ENCODE peak calls at places on chromosomes 3 and 15, in six cellular contexts. C is IMR-90, D is trophoblast cell, O is H9, H is mesenchymal stem cell, T is H1. A is an unnamed sample. For H3K79me1, the result is how much of the 10 kb centered on the place peaks cover.

GRCh38 chr3:45864760-45865567 is 21.4 kb upstream of the CCR9 start:
- DNase-seq in C (no peak), D (no peak), O (no peak), H (no peak), T (no peak), A (no peak)

GRCh38 chr3:170007031-170007663 is 30.6 kb upstream of the GPR160 start:
- DNase-seq in C (peak), D (no peak), O (no peak), H (peak), T (no peak), A (no peak)

GRCh38 chr3:127747751-127748521 is 74.4 kb downstream of the MGLL start:
- DNase-seq in C (peak), D (no peak), O (no peak), H (peak), T (no peak), A (no peak)

GRCh38 chr3:180564676-180565075 is 37.3 kb upstream of the TTC14 start:
- DNase-seq in C (no peak), D (no peak), O (no peak), H (no peak), T (no peak), A (no peak)

GRCh38 chr3:186141776-186142175 is 32.9 kb upstream of the ETV5 start:
- DNase-seq in C (no peak), D (no peak), O (no peak), H (no peak), T (no peak), A (no peak)

GRCh38 chr3:47705391-47705790 is 76.3 kb downstream of the SMARCC1 start:
- DNase-seq in C (no peak), D (no peak), O (no peak), H (no peak), T (no peak), A (no peak)

GRCh38 chr3:60752800-60753199 is 498.5 kb downstream of the FHIT start:
- DNase-seq in C (peak), D (no peak), O (no peak), H (peak), T (no peak), A (no peak)

GRCh38 chr3:69032137-69032536 is 18.7 kb upstream of the EOGT start:
- DNase-seq in C (peak), D (peak), O (no peak), H (peak), T (no peak), A (no peak)

GRCh38 chr3:79367066-79367465 is 400.7 kb downstream of the ROBO1 start:
- DNase-seq in C (peak), D (peak), O (no peak), H (peak), T (no peak), A (no peak)

DNA sequence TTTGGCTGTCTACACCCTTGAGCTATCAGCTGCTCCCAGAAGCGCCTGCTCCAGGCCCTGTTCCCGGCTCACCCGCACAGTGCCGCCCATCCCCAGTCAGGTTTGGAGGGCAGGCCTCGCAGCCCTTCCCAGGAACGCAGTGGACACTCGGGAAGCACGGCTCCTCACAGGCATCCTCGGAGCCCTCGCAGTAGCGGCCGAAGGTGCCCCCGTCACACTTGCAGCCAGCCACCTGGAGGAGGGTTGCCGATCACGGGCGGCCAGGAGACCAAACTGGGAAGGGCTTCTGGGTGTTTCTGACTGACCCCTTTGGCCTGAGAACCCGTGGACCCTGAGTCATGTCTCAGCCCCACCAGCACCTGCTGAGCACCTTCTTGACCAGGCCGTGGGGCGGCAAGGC is 33.4 kb downstream of the MUC20 start:
- DNase-seq in C (no peak), D (no peak), O (no peak), H (no peak), T (no peak), A (no peak)
- H3K14ac ChIP-seq in C (no peak), D (no peak), O (no peak), H (no peak), T (no peak), A (peak)

GRCh38 chr15:85770014-85770721 is 24.6 kb downstream of the KLHL25 start:
- DNase-seq in C (no peak), D (peak), O (no peak), H (no peak), T (no peak), A (no peak)

GRCh38 chr15:85767785-85768529 is 26.8 kb downstream of the KLHL25 start:
- DNase-seq in C (no peak), D (no peak), O (no peak), H (no peak), T (no peak), A (no peak)

GRCh38 chr15:85769182-85769900 is 25.4 kb downstream of the KLHL25 start:
- DNase-seq in C (no peak), D (no peak), O (no peak), H (no peak), T (no peak), A (no peak)

GRCh38 chr15:85770722-85771041 is 24.0 kb downstream of the KLHL25 start:
- DNase-seq in C (no peak), D (no peak), O (no peak), H (no peak), T (no peak), A (no peak)

GRCh38 chr15:85768595-85769168 is 26.0 kb downstream of the KLHL25 start:
- DNase-seq in C (no peak), D (no peak), O (no peak), H (no peak), T (no peak), A (no peak)
- H3K79me1 ChIP-seq in C (half or more), D (under half), O (under half), H (half or more), T (under half), A (under half)

DNA sequence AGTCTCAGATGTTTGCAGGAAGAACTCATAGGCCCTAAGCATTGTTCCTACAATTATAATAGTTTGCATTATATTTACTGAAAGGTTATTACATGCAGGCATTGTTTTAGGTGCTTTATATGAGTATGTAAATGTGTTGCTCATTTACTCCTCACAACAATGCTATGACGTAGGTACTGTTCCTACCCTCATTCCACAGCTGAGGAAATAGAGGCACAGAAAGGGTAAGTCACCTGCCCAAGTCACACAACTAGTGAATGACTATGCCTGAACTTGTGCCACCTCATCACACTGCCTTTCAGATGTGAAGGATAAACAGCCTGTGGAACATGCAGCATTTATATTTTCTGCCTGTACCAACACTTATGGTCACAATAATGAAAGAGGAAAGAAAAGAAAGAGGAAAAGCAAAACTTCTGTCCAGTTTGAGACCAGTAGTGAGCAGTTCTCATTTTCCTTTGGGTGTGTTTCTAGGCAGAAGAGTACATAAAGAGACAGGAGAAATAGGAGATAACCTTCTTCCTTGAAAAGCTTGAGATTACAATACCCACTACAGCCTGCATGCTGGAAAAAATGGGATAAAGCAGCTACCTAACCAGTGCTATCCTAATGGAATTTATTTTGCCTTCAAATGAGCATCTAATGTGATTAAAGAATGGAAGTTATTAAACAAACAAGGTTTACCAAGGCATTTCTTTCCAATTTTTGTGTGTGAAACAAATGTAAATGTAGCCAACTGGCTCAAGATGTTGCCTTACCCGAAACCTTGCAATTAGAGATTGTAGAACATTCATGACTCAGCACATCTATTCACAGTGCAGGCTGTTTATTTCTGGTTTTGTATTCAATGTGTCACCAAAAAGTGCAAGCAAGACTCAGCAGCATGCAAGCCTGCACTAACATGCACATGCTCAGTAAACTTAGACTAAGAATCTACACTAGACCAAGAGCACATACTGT is 20.5 kb upstream of the ENTPD3 start:
- DNase-seq in C (peak), D (no peak), O (no peak), H (peak), T (no peak), A (no peak)
- H3K14ac ChIP-seq in C (no peak), D (no peak), O (no peak), H (no peak), T (no peak), A (no peak)

DNA sequence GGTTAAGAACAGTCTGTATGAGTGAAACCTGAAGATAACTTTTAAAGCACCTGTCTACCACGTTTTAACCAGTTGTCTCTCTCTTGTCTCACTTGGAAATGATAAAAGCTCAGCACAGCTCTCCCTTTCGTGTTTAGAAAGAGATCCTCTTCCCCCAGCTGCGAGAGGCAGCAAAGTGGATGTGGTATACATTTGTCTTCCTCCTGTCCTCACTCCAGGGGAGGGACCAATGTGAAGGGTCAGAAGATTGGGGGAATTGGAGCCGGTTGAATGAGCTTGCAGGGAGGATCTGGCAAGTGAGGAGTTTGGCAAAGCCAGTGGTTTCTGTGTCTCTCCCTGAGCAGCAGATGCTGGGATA is 14.6 kb downstream of the SMAD6 start:
- DNase-seq in C (no peak), D (no peak), O (no peak), H (no peak), T (no peak), A (no peak)
- H3K79me1 ChIP-seq in C (half or more), D (under half), O (under half), H (under half), T (under half), A (under half)

DNA sequence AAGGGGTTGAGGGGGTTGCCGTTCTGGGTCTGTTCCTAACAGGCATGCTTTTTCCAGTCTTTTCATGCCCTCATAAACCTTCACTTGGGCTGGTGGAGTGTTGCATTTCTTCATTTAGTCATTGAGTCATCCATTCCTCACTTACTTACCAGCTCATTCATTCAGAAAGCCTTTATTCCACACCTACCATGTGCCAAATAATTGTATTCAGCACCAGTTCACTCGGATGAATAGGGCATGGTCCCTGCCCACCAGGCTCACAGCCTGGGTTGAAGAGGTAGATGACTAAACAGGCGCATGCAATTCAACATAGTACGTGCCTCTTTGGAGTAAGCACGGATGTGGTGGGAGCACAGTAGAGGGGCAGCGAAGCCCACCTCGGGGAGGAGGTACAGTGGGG is 35.1 kb upstream of the THSD4 start:
- DNase-seq in C (no peak), D (no peak), O (no peak), H (no peak), T (no peak), A (no peak)
- H3K14ac ChIP-seq in C (peak), D (no peak), O (no peak), H (no peak), T (no peak), A (no peak)

DNA sequence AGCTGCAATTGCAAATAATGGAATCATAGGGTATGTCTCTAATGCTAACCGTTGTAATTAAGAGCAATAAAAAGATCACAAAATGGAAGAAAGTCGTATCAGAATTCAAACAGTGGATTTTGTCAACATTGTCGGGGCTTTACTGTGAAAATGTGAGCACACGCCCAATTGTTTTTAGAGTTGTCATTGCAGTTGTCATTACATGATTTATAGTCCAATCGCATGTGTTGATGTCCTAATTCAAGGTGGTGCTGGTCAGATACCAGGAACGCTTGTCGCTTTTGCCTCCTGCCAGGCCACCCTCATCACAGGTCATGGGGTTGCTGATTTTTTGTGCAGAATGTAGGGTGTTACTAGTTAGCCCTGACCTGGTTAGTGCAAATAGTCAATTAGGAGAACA is 16.2 kb downstream of the TRPM1 start:
- DNase-seq in C (no peak), D (no peak), O (no peak), H (no peak), T (no peak), A (no peak)
- H3K79me1 ChIP-seq in C (under half), D (under half), O (under half), H (under half), T (under half), A (under half)

DNA sequence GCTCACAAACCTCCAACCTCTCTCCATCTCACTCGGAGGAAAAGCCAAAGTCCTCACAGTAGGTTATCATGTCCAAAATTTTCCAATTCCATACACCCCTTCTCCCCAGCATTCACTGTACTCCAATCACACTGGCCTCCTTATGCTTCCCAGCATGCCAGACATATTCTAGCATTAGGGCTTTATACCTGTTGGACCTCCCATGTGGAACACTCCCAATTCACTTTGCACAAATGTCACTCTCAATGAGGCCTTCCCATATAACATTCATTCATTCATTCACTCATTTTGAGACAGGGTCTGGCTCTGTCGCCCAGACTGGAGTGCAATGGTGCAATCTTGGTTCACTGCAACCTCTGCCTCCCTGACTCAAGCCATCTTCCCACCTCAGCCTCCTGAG is 19.9 kb downstream of the SCAPER start:
- DNase-seq in C (no peak), D (no peak), O (no peak), H (no peak), T (no peak), A (no peak)
- H3K14ac ChIP-seq in C (peak), D (no peak), O (no peak), H (no peak), T (no peak), A (no peak)

GRCh38 chr15:70078578-70079417 is 18.9 kb downstream of the TLE3 start:
- DNase-seq in C (no peak), D (no peak), O (no peak), H (no peak), T (no peak), A (no peak)
- H3K79me1 ChIP-seq in C (half or more), D (under half), O (under half), H (under half), T (under half), A (under half)

DNA sequence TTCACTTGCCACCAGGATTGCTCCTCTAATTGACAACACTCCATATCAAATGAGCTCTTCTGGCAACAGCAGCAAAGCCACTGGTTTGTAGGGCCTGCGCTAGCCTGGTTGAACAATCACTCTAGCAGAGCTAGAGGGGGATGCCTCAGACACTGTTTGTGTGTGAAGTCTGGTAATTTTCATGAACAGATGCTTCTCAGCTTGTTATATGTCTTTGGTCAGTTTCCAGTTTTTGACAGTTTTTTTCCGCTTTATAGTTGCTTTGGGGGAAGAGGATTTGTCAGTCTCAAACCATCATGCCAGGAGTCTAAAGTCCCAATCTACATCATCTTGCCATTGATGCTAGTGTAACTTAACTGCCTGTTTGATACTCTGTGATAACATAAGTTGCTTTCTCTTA is 136.0 kb downstream of the HCN4 start:
- DNase-seq in C (no peak), D (no peak), O (no peak), H (peak), T (no peak), A (no peak)
- H3K14ac ChIP-seq in C (peak), D (no peak), O (no peak), H (peak), T (no peak), A (no peak)